ENCODE peak calls at places on chromosomes 13 and 19, in six cellular contexts. Q, V, D, X, Z and H are unnamed samples.

GRCh38 chr13:60654405-60654804 is 257.4 kb downstream of the TDRD3 start:
- DNase-seq in Q (no peak), Z (no peak), X (peak), D (no peak), V (peak), H (no peak)

GRCh38 chr13:40251343-40252032 is 415.0 kb downstream of the FOXO1 start:
- DNase-seq in X (no peak), Q (no peak), V (no peak), Z (no peak), D (no peak), H (no peak)

GRCh38 chr19:37955986-37956385 is 49.0 kb downstream of the SIPA1L3 start:
- DNase-seq in D (no peak), V (no peak), Z (no peak), Q (no peak), X (no peak), H (no peak)

GRCh38 chr19:15469513-15470297 is 5.4 kb upstream of the RASAL3 start:
- DNase-seq in Q (no peak), Z (no peak), V (no peak), X (no peak), D (no peak), H (no peak)

GRCh38 chr19:56476671-56477428 is at the start of gene ZNF667:
- DNase-seq in D (no peak), Z (peak), V (peak), Q (peak), X (no peak), H (no peak)

GRCh38 chr13:49184621-49185020 is 35.5 kb upstream of the MLNR start:
- DNase-seq in Q (no peak), V (no peak), Z (no peak), X (no peak), D (no peak), H (no peak)

GRCh38 chr13:61994174-61994573 is 578.5 kb upstream of the PCDH20 start:
- DNase-seq in X (no peak), D (no peak), Q (no peak), V (no peak), Z (no peak), H (no peak)

GRCh38 chr19:10010247-10010691 is at the start of gene COL5A3:
- DNase-seq in Z (peak), X (no peak), Q (peak), V (peak), D (peak), H (no peak)

GRCh38 chr13:74329978-74330377 is 195.8 kb upstream of the KLF12 start:
- DNase-seq in Q (no peak), V (no peak), Z (no peak), X (no peak), D (no peak), H (no peak)

GRCh38 chr13:97539651-97540230 is 105.8 kb downstream of the RAP2A start:
- DNase-seq in D (no peak), V (no peak), Q (peak), X (no peak), Z (no peak), H (no peak)

GRCh38 chr13:23743269-23743668 is 145.9 kb downstream of the MIPEP start:
- DNase-seq in V (no peak), Z (no peak), Q (no peak), X (no peak), D (no peak), H (no peak)

GRCh38 chr19:33780746-33781145 is 15.9 kb upstream of the KCTD15 start:
- DNase-seq in Z (no peak), D (no peak), X (no peak), Q (no peak), V (no peak), H (no peak)

GRCh38 chr13:80668452-80668851 is 327.5 kb upstream of the SPRY2 start:
- DNase-seq in D (no peak), V (no peak), X (no peak), Z (no peak), Q (no peak), H (no peak)

GRCh38 chr19:11286312-11286974 is 9.5 kb upstream of the TSPAN16 start:
- DNase-seq in X (no peak), D (no peak), Q (peak), V (no peak), Z (no peak), H (no peak)

GRCh38 chr19:32570081-32570785 is 10.8 kb upstream of the PDCD5 start:
- DNase-seq in Z (no peak), V (peak), X (no peak), D (no peak), Q (peak), H (no peak)

GRCh38 chr13:99191900-99192399 is 8.7 kb upstream of the UBAC2 start:
- DNase-seq in V (peak), Q (peak), X (no peak), D (no peak), Z (no peak), H (peak)
- H3K27ac ChIP-seq in V (no peak), Q (peak), X (no peak), D (peak), Z (no peak), H (no peak)

GRCh38 chr19:1856345-1856697 is 7.1 kb downstream of the KLF16 start:
- DNase-seq in X (no peak), Z (no peak), V (no peak), D (no peak), Q (no peak), H (no peak)

GRCh38 chr19:1857648-1858326 is 5.6 kb downstream of the KLF16 start:
- DNase-seq in V (no peak), X (peak), Z (no peak), Q (no peak), D (no peak), H (no peak)

GRCh38 chr19:1858412-1859081 is 4.8 kb downstream of the KLF16 start:
- DNase-seq in D (no peak), X (peak), Z (no peak), Q (no peak), V (no peak), H (no peak)

GRCh38 chr19:1855828-1856255 is 7.5 kb downstream of the KLF16 start:
- DNase-seq in D (no peak), Z (no peak), Q (peak), X (peak), V (no peak), H (no peak)

GRCh38 chr19:1856698-1857603 is 6.4 kb downstream of the KLF16 start:
- DNase-seq in X (peak), Z (peak), D (peak), Q (peak), V (peak), H (no peak)
- TF ChIP-seq POLR2A in X (peak), Z (no peak), D (no peak), Q (no peak), V (peak), H (no peak)

GRCh38 chr19:39332293-39332692 is 3.5 kb downstream of the GMFG start:
- DNase-seq in V (no peak), Q (no peak), X (no peak), Z (no peak), D (no peak), H (no peak)

GRCh38 chr19:39336483-39336882 is 640 bp upstream of the GMFG start:
- DNase-seq in D (no peak), Q (no peak), X (no peak), V (no peak), Z (no peak), H (no peak)

GRCh38 chr19:39335168-39335567 is 675 bp downstream of the GMFG start:
- DNase-seq in Z (no peak), V (no peak), D (no peak), X (no peak), Q (no peak), H (no peak)

GRCh38 chr19:39334444-39334976 is 1.3 kb downstream of the GMFG start:
- DNase-seq in Z (no peak), Q (no peak), D (no peak), X (no peak), V (no peak), H (no peak)

GRCh38 chr19:39333507-39333906 is 2.3 kb downstream of the GMFG start:
- DNase-seq in V (no peak), D (no peak), X (no peak), Q (no peak), Z (no peak), H (no peak)
- H3K27ac ChIP-seq in V (no peak), D (no peak), X (no peak), Q (no peak), Z (no peak), H (no peak)

GRCh38 chr19:12764698-12765097 is 10.7 kb downstream of the HOOK2 start:
- DNase-seq in X (no peak), Q (no peak), Z (no peak), D (no peak), V (no peak), H (no peak)

GRCh38 chr19:12763100-12763499 is 11.5 kb downstream of the BEST2 start:
- DNase-seq in Z (no peak), X (peak), Q (no peak), D (no peak), V (no peak), H (no peak)

GRCh38 chr19:12767666-12768065 is 7.7 kb downstream of the HOOK2 start:
- DNase-seq in V (no peak), X (no peak), Q (no peak), D (no peak), Z (no peak), H (no peak)

GRCh38 chr19:12767150-12767549 is 8.2 kb downstream of the HOOK2 start:
- DNase-seq in Q (no peak), X (no peak), Z (no peak), D (no peak), V (no peak), H (no peak)

GRCh38 chr19:12766051-12766521 is 9.3 kb downstream of the HOOK2 start:
- DNase-seq in Z (peak), Q (peak), V (peak), D (peak), X (peak), H (no peak)
- TF ChIP-seq POLR2A in Z (no peak), Q (no peak), V (no peak), D (no peak), X (no peak), H (no peak)